ENCODE peak calls at places on chromosomes 2 and 18, in five cellular contexts. S is H1, J is HepG2, Y is GM12878, H is K562. X is an unnamed sample. For H3K79me2, the result is how much of the 10 kb centered on the place peaks cover.

GRCh38 chr2:125386074-125386473 is 1269.9 kb upstream of the GYPC start:
- DNase-seq in S (no peak), J (no peak), Y (no peak), H (no peak), X (peak)

GRCh38 chr2:37753758-37754157 is 82.3 kb upstream of the CDC42EP3 start:
- DNase-seq in S (no peak), J (no peak), Y (no peak), H (no peak), X (no peak)

GRCh38 chr2:648476-649424 is 28.5 kb downstream of the TMEM18 start:
- DNase-seq in S (peak), J (no peak), Y (no peak), H (no peak), X (no peak)

GRCh38 chr2:240437861-240438809 is 2.7 kb downstream of the GPC1 start:
- DNase-seq in S (peak), J (peak), Y (no peak), H (peak), X (peak)

GRCh38 chr2:111972955-111973565 is 74.7 kb downstream of the MERTK start:
- DNase-seq in S (no peak), J (no peak), Y (peak), H (no peak), X (no peak)

GRCh38 chr2:160694631-160695030 is 201.0 kb upstream of the RBMS1 start:
- DNase-seq in S (no peak), J (no peak), Y (no peak), H (no peak), X (no peak)

GRCh38 chr2:75390184-75390583 is 170.6 kb downstream of the EVA1A start:
- DNase-seq in S (no peak), J (peak), Y (no peak), H (no peak), X (no peak)

GRCh38 chr18:69402219-69402989 is 1.7 kb downstream of the DOK6 start:
- DNase-seq in S (peak), J (peak), Y (no peak), H (no peak), X (peak)

GRCh38 chr2:88880441-88880953 is 189.0 kb downstream of the RPIA start:
- DNase-seq in S (no peak), J (peak), Y (no peak), H (peak), X (peak)

GRCh38 chr2:88636026-88636425 is 8.8 kb upstream of the EIF2AK3 start:
- DNase-seq in S (no peak), J (peak), Y (no peak), H (no peak), X (no peak)

GRCh38 chr2:120747706-120748105 is 12.0 kb downstream of the GLI2 start:
- DNase-seq in S (no peak), J (no peak), Y (no peak), H (no peak), X (no peak)

GRCh38 chr2:188293601-188294482 is 2.2 kb downstream of the GULP1 start:
- DNase-seq in S (no peak), J (no peak), Y (no peak), H (peak), X (no peak)

GRCh38 chr2:8238521-8239230 is 443.2 kb upstream of the ID2 start:
- DNase-seq in S (no peak), J (no peak), Y (no peak), H (no peak), X (no peak)

GRCh38 chr2:9765611-9766531 is 77.4 kb upstream of the TAF1B start:
- DNase-seq in S (no peak), J (peak), Y (no peak), H (no peak), X (no peak)
- H3K4me2 ChIP-seq in S (no peak), J (peak), Y (no peak), H (no peak), X (no peak)

GRCh38 chr2:65429799-65430514 is 2.4 kb downstream of the SPRED2 start:
- DNase-seq in S (no peak), J (no peak), Y (no peak), H (no peak), X (peak)
- H3K79me2 ChIP-seq in S (half or more), J (half or more), Y (under half), H (half or more), X (half or more)

DNA sequence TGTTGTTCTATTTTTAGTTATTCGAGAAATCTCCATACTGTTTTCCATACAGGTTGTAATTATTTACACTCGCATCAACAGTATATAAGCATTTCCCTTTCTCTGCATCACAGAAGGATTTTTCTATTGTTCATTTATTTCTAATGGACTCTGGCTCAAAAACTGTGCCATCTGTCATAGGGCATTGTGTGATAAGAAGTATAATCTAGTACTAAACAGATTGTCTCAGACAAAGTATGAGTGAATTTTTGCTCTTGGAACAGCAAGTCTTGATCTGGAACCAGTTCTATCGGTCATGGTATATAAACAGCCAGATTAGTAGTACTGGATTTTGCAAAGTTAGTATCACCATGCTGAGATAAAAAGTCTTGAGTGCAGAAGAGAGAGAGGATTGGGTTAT is 145.8 kb downstream of the KIAA1328 start:
- DNase-seq in S (no peak), J (no peak), Y (no peak), H (no peak), X (no peak)
- TF ChIP-seq CREB1 in S (no peak), J (no peak), Y (no peak), H (no peak), X (no peak)

GRCh38 chr18:21191596-21192307 is 50.3 kb upstream of the GREB1L start:
- DNase-seq in S (peak), J (peak), Y (no peak), H (peak), X (peak)

GRCh38 chr18:21192308-21192624 is 49.8 kb upstream of the GREB1L start:
- DNase-seq in S (no peak), J (no peak), Y (no peak), H (no peak), X (no peak)

GRCh38 chr18:21196426-21196825 is 45.6 kb upstream of the GREB1L start:
- DNase-seq in S (no peak), J (no peak), Y (no peak), H (no peak), X (no peak)

GRCh38 chr18:21194871-21195771 is 46.9 kb upstream of the GREB1L start:
- DNase-seq in S (no peak), J (peak), Y (no peak), H (peak), X (peak)
- H3K4me2 ChIP-seq in S (no peak), J (no peak), Y (no peak), H (no peak), X (no peak)

DNA sequence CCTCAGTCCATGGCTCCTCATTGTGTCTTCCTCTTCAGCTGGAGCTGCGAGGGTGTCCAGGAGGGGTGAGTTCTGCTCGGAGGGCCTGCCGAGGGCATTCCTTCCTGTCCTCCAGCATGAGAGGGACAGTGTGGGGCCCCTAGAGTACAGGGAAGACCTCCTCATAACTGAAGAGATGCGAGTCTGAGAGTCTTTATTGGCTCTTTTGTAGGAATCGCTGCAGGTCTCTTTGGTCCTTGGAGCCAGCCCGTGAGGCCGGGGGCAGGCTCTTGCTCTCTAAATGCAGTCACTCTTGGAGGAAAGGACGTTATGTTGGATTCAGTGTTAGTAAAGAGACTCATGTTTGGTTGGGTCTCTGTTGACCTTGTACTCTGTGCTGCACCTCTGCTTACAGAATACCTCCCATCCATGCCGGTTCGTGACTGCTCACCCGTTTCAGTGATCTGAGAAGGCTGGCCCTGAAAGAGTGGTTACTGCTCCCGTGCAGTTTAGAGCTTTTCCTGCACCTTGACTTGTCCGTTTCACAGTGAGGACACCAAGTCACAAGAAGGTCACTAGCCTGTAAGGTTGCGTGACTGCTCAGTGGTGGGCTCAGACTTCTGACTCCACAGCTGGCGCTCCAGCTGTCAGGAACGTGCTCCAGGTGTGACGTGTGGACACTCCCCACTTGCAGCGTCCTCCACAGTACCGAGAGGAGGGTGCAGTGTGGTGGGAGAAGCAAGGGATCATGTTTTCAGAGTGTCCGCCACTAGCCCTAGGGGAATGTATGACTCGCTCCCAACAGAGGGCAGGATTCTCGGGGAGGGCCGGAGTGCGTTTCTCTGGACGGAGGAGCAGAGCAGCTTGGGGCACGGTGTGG is 7.8 kb downstream of the ATG4B start:
- DNase-seq in S (no peak), J (peak), Y (no peak), H (no peak), X (peak)
- H3K79me2 ChIP-seq in S (half or more), J (half or more), Y (under half), H (half or more), X (half or more)

GRCh38 chr18:11850821-11851155 is 425 bp upstream of the CHMP1B start:
- DNase-seq in S (no peak), J (no peak), Y (no peak), H (no peak), X (peak)
- TF ChIP-seq CREB1 in S (no peak), J (no peak), Y (no peak), H (no peak), X (no peak)

DNA sequence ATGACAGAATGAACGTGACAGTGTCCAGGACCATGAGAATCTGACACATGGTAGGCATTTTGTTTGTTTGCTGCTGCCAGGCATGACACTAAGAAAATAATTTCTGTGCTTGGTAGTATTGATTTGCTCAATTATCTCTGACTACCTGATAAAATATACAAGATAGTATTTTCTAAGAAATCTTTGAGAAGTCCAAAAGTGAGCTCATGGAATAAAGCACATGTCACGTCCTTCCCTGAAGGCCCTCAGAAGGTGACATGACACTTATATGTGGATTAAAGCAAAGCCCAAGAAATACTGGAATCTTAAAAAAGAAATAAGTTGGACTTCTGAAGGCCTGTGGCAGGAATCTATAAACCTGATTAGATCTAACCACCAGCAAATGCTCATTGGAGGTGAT is 3.8 kb upstream of the TTN start:
- DNase-seq in S (no peak), J (no peak), Y (no peak), H (no peak), X (no peak)
- H3K4me2 ChIP-seq in S (no peak), J (no peak), Y (no peak), H (no peak), X (no peak)

GRCh38 chr18:28167835-28168349 is 9.0 kb downstream of the CDH2 start:
- DNase-seq in S (no peak), J (peak), Y (no peak), H (no peak), X (no peak)
- H3K79me2 ChIP-seq in S (under half), J (half or more), Y (under half), H (under half), X (under half)

GRCh38 chr2:242019344-242019743 is 149.8 kb downstream of the RTP5 start:
- DNase-seq in S (no peak), J (no peak), Y (no peak), H (no peak), X (no peak)
- TF ChIP-seq CREB1 in S (no peak), J (no peak), Y (no peak), H (no peak), X (no peak)

GRCh38 chr2:118738106-118738505 is 109.3 kb downstream of the EN1 start:
- DNase-seq in S (no peak), J (no peak), Y (no peak), H (no peak), X (no peak)
- H3K4me2 ChIP-seq in S (peak), J (no peak), Y (no peak), H (peak), X (peak)

X was measured in GM23338.